ENCODE peak calls at places on chromosome 12, in eight cellular contexts. One of them, this sample, is unnamed.

GRCh38 chr12:76555797-76556196 is 3.8 kb downstream of the OSBPL8 start:
- DNase-seq in NCI-H2081: no peak
- DNase-seq in cortex of kidney: no peak
- DNase-seq in activated CD4-positive, alpha-beta T cell treated with anti-CD3 and anti-CD28 coated beads, Interleukin-2, amount 10 ng/mL, durations not matched to agents 7 days and 5 days: no peak
- DNase-seq in NCI-H1105: no peak
- DNase-seq in astrocyte of the spinal cord: no peak
- DNase-seq in D721Med: no peak
- DNase-seq in lower lobe of right lung: no peak
- DNase-seq in this sample: no peak

GRCh38 chr12:84912191-84913142 is at the start of gene SLC6A15:
- DNase-seq in activated CD4-positive, alpha-beta T cell treated with anti-CD3 and anti-CD28 coated beads, Interleukin-2, amount 10 ng/mL, durations not matched to agents 7 days and 5 days: peak; percentile 30
- DNase-seq in astrocyte of the spinal cord: peak; percentile 84
- DNase-seq in D721Med: no peak
- DNase-seq in NCI-H2081: peak; percentile 92
- DNase-seq in NCI-H1105: peak; percentile 81
- DNase-seq in cortex of kidney: no peak
- DNase-seq in lower lobe of right lung: peak; percentile 55
- DNase-seq in this sample: peak; percentile 91

GRCh38 chr12:108865169-108865568 is 7.8 kb upstream of the SSH1 start:
- DNase-seq in astrocyte of the spinal cord: no peak
- DNase-seq in NCI-H1105: no peak
- DNase-seq in NCI-H2081: no peak
- DNase-seq in D721Med: no peak
- DNase-seq in activated CD4-positive, alpha-beta T cell treated with anti-CD3 and anti-CD28 coated beads, Interleukin-2, amount 10 ng/mL, durations not matched to agents 7 days and 5 days: no peak
- DNase-seq in lower lobe of right lung: no peak
- DNase-seq in cortex of kidney: no peak
- DNase-seq in this sample: no peak

GRCh38 chr12:128857173-128857770 is 4.0 kb downstream of the GLT1D1 start:
- DNase-seq in NCI-H2081: no peak
- DNase-seq in activated CD4-positive, alpha-beta T cell treated with anti-CD3 and anti-CD28 coated beads, Interleukin-2, amount 10 ng/mL, durations not matched to agents 7 days and 5 days: no peak
- DNase-seq in astrocyte of the spinal cord: no peak
- DNase-seq in lower lobe of right lung: peak; percentile 73
- DNase-seq in D721Med: no peak
- DNase-seq in NCI-H1105: no peak
- DNase-seq in cortex of kidney: no peak
- DNase-seq in this sample: no peak

GRCh38 chr12:3527181-3527580 is 36.2 kb downstream of the PRMT8 start:
- DNase-seq in cortex of kidney: no peak
- DNase-seq in NCI-H2081: no peak
- DNase-seq in NCI-H1105: no peak
- DNase-seq in activated CD4-positive, alpha-beta T cell treated with anti-CD3 and anti-CD28 coated beads, Interleukin-2, amount 10 ng/mL, durations not matched to agents 7 days and 5 days: no peak
- DNase-seq in D721Med: no peak
- DNase-seq in astrocyte of the spinal cord: peak; percentile 66
- DNase-seq in lower lobe of right lung: no peak
- DNase-seq in this sample: no peak

GRCh38 chr12:121452356-121453021 is 52.6 kb downstream of the RNF34 start:
- DNase-seq in cortex of kidney: no peak
- DNase-seq in activated CD4-positive, alpha-beta T cell treated with anti-CD3 and anti-CD28 coated beads, Interleukin-2, amount 10 ng/mL, durations not matched to agents 7 days and 5 days: no peak
- DNase-seq in NCI-H1105: no peak
- DNase-seq in lower lobe of right lung: peak; percentile 68
- DNase-seq in NCI-H2081: no peak
- DNase-seq in D721Med: no peak
- DNase-seq in astrocyte of the spinal cord: no peak
- DNase-seq in this sample: no peak

GRCh38 chr12:103877934-103878510 is 37.0 kb upstream of the NT5DC3 start:
- DNase-seq in NCI-H1105: peak; percentile 72
- DNase-seq in NCI-H2081: peak; percentile 82
- DNase-seq in cortex of kidney: no peak
- DNase-seq in lower lobe of right lung: no peak
- DNase-seq in astrocyte of the spinal cord: peak; percentile 67
- DNase-seq in D721Med: peak; percentile 41
- DNase-seq in activated CD4-positive, alpha-beta T cell treated with anti-CD3 and anti-CD28 coated beads, Interleukin-2, amount 10 ng/mL, durations not matched to agents 7 days and 5 days: peak; percentile 70
- DNase-seq in this sample: peak; percentile 63

GRCh38 chr12:119692410-119692809 is 24.5 kb downstream of the PRKAB1 start:
- DNase-seq in NCI-H2081: no peak
- DNase-seq in activated CD4-positive, alpha-beta T cell treated with anti-CD3 and anti-CD28 coated beads, Interleukin-2, amount 10 ng/mL, durations not matched to agents 7 days and 5 days: no peak
- DNase-seq in astrocyte of the spinal cord: no peak
- DNase-seq in NCI-H1105: no peak
- DNase-seq in D721Med: no peak
- DNase-seq in lower lobe of right lung: no peak
- DNase-seq in cortex of kidney: no peak
- DNase-seq in this sample: no peak

GRCh38 chr12:98856897-98857540 is 211.9 kb downstream of the APAF1 start:
- DNase-seq in cortex of kidney: no peak
- DNase-seq in activated CD4-positive, alpha-beta T cell treated with anti-CD3 and anti-CD28 coated beads, Interleukin-2, amount 10 ng/mL, durations not matched to agents 7 days and 5 days: no peak
- DNase-seq in lower lobe of right lung: no peak
- DNase-seq in astrocyte of the spinal cord: peak; percentile 78
- DNase-seq in NCI-H2081: peak; percentile 9
- DNase-seq in NCI-H1105: no peak
- DNase-seq in D721Med: no peak
- DNase-seq in this sample: peak; percentile 38

GRCh38 chr12:26746315-26746714 is 86.7 kb downstream of the ITPR2 start:
- DNase-seq in activated CD4-positive, alpha-beta T cell treated with anti-CD3 and anti-CD28 coated beads, Interleukin-2, amount 10 ng/mL, durations not matched to agents 7 days and 5 days: no peak
- DNase-seq in NCI-H2081: no peak
- DNase-seq in astrocyte of the spinal cord: peak; percentile 84
- DNase-seq in lower lobe of right lung: no peak
- DNase-seq in NCI-H1105: no peak
- DNase-seq in cortex of kidney: no peak
- DNase-seq in D721Med: no peak
- DNase-seq in this sample: no peak

GRCh38 chr12:52860102-52860838 is 11.5 kb upstream of the KRT78 start:
- DNase-seq in cortex of kidney: no peak
- DNase-seq in NCI-H1105: no peak
- DNase-seq in activated CD4-positive, alpha-beta T cell treated with anti-CD3 and anti-CD28 coated beads, Interleukin-2, amount 10 ng/mL, durations not matched to agents 7 days and 5 days: no peak
- DNase-seq in lower lobe of right lung: no peak
- DNase-seq in NCI-H2081: no peak
- DNase-seq in D721Med: no peak
- DNase-seq in astrocyte of the spinal cord: peak; percentile 40
- DNase-seq in this sample: no peak

This sample was measured in NCI-H2227 treated with DMSO at 0.1 percent for 48 hours.